ENCODE peak calls at places on chromosome X, in nine cellular contexts. K is aorta, A is lower lobe of right lung, E is mammary epithelial cell, P is GM23248, S is colonic mucosa, D is psoas muscle, F is SK-N-SH, R is fibroblast of lung. O is an unnamed sample.

GRCh38 chrX:103367502-103367901 is 8.8 kb upstream of the BEX3 start:
- DNase-seq in F (no peak), R (peak), K (no peak), E (peak), D (no peak), A (no peak), S (no peak), P (peak), O (no peak)

GRCh38 chrX:630922-631496 is 418 bp downstream of the SHOX start:
- DNase-seq in D (no peak), F (no peak), P (no peak), K (peak), R (no peak), A (no peak), E (no peak), S (no peak), O (no peak)

GRCh38 chrX:120761810-120762209 is 113.9 kb downstream of the CT47B1 start:
- DNase-seq in K (no peak), A (no peak), P (peak), R (peak), S (no peak), D (no peak), E (no peak), F (no peak), O (no peak)

GRCh38 chrX:114272096-114272686 is 311.7 kb upstream of the HTR2C start:
- DNase-seq in P (no peak), R (no peak), K (no peak), E (no peak), A (no peak), D (no peak), F (no peak), S (no peak), O (no peak)

GRCh38 chrX:151793886-151794285 is 59.3 kb downstream of the CNGA2 start:
- DNase-seq in A (no peak), E (no peak), F (no peak), P (no peak), K (no peak), R (no peak), D (no peak), S (no peak), O (no peak)

GRCh38 chrX:147738260-147738659 is 173.5 kb upstream of the FMR1 start:
- DNase-seq in K (no peak), E (no peak), D (no peak), R (no peak), F (no peak), A (no peak), S (no peak), P (no peak), O (no peak)

GRCh38 chrX:1239681-1240142 is 27.3 kb upstream of the CRLF2 start:
- DNase-seq in S (peak), R (no peak), A (peak), F (no peak), E (no peak), K (peak), D (peak), P (no peak), O (peak)

GRCh38 chrX:53048169-53049126 is at the start of gene GPR173:
- DNase-seq in A (peak), E (no peak), S (peak), P (peak), F (peak), K (peak), D (peak), R (peak), O (peak)

GRCh38 chrX:23901065-23901464 is 6.7 kb downstream of the APOO start:
- DNase-seq in S (no peak), E (peak), K (no peak), R (peak), A (no peak), P (peak), D (no peak), F (no peak), O (no peak)

GRCh38 chrX:42704454-42704853 is 73.5 kb downstream of the PPP1R2C start:
- DNase-seq in F (no peak), K (no peak), E (no peak), P (peak), A (no peak), D (no peak), R (peak), S (no peak), O (no peak)

GRCh38 chrX:110413727-110414124 is 55.1 kb downstream of the RTL9 start:
- DNase-seq in D (no peak), K (no peak), F (no peak), P (no peak), R (no peak), E (no peak), S (no peak), A (no peak), O (no peak)

GRCh38 chrX:94758130-94758529 is 1084.1 kb downstream of the FAM133A start:
- DNase-seq in D (no peak), P (no peak), S (no peak), E (no peak), K (no peak), F (no peak), R (no peak), A (no peak), O (no peak)

GRCh38 chrX:100449696-100450606 is 39.9 kb upstream of the PCDH19 start:
- DNase-seq in D (peak), P (no peak), S (peak), K (no peak), R (no peak), F (no peak), E (no peak), A (no peak), O (no peak)

GRCh38 chrX:23292979-23293651 is 41.5 kb upstream of the PTCHD1 start:
- DNase-seq in F (no peak), A (no peak), S (no peak), R (peak), E (no peak), D (peak), P (no peak), K (peak), O (no peak)

GRCh38 chrX:31838617-31839016 is 766.8 kb upstream of the FTHL17 start:
- DNase-seq in P (no peak), K (no peak), S (no peak), R (no peak), A (no peak), E (no peak), F (no peak), D (no peak), O (no peak)

GRCh38 chrX:153746359-153746758 is 17.7 kb upstream of the PLXNB3 start:
- DNase-seq in D (no peak), A (no peak), K (no peak), R (no peak), F (no peak), S (no peak), E (no peak), P (no peak), O (no peak)

GRCh38 chrX:150329888-150330287 is 33.2 kb upstream of the MAMLD1 start:
- DNase-seq in D (no peak), A (no peak), K (no peak), E (no peak), S (no peak), P (no peak), F (no peak), R (no peak), O (no peak)

GRCh38 chrX:102765217-102765616 is 44.7 kb downstream of the GPRASP3 start:
- DNase-seq in S (no peak), K (no peak), R (peak), D (peak), E (peak), F (no peak), P (peak), A (no peak), O (no peak)

GRCh38 chrX:3286196-3286920 is 60.1 kb downstream of the MXRA5 start:
- DNase-seq in P (peak), F (no peak), D (no peak), S (no peak), K (no peak), A (no peak), E (peak), R (peak), O (no peak)

GRCh38 chrX:68114573-68115199 is 318.6 kb downstream of the OPHN1 start:
- DNase-seq in A (no peak), R (peak), S (peak), E (peak), D (no peak), P (peak), K (no peak), F (no peak), O (no peak)

GRCh38 chrX:107826286-107827136 is 845 bp downstream of the MID2 start:
- DNase-seq in S (peak), F (peak), R (peak), E (peak), D (peak), A (peak), K (peak), P (peak), O (peak)

GRCh38 chrX:13647709-13648212 is 5.2 kb upstream of the TCEANC start:
- DNase-seq in R (peak), S (peak), F (no peak), P (no peak), K (no peak), E (no peak), A (peak), D (peak), O (no peak)

GRCh38 chrX:39982927-39983326 is 114.8 kb downstream of the BCOR start:
- DNase-seq in P (no peak), K (no peak), F (no peak), S (no peak), E (no peak), R (no peak), A (peak), D (no peak), O (no peak)

GRCh38 chrX:39564751-39565150 is 533.0 kb downstream of the BCOR start:
- DNase-seq in P (no peak), S (no peak), D (no peak), A (no peak), R (no peak), K (no peak), F (no peak), E (no peak), O (no peak)

GRCh38 chrX:113512700-113513395 is 672.2 kb upstream of the AMOT start:
- DNase-seq in P (peak), R (peak), D (no peak), E (peak), K (no peak), A (no peak), S (no peak), F (no peak), O (no peak)

GRCh38 chrX:139058831-139059495 is 347.4 kb upstream of the FGF13 start:
- DNase-seq in P (peak), R (no peak), F (no peak), K (no peak), S (no peak), E (peak), D (no peak), A (no peak), O (no peak)

DNA sequence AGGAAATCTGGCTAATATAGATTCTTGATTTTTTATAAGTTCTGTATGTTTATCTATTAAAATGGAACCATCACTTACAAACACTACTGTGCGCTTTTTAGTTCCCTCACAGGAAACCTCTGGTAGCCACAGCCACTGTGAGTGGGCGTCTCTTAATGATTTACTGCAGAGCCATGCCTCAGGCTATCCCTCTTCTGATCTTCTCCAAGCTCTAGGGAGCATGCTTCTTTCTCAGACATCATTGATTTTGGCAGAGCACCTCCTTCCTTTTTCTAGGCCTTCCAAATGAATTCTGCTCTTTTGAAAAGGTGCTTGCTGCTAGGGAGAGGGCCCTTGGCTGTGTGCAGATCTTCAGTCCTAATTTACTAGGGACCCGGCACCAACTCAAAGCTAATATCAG is 61.1 kb upstream of the STS start:
- DNase-seq in F (no peak), A (no peak), D (no peak), K (no peak), S (no peak), E (no peak), R (no peak), P (peak), O (no peak)
- H3K27ac ChIP-seq in F (no peak), A (no peak), D (no peak), K (no peak), S (no peak), E (no peak), R (no peak), P (no peak), O (no peak)

GRCh38 chrX:66015152-66015827 is 24.6 kb downstream of the VSIG4 start:
- DNase-seq in E (no peak), A (peak), R (no peak), S (no peak), P (no peak), K (no peak), F (no peak), D (no peak), O (no peak)

GRCh38 chrX:66017659-66018170 is 22.2 kb downstream of the VSIG4 start:
- DNase-seq in P (no peak), A (no peak), D (no peak), S (peak), R (no peak), F (no peak), E (no peak), K (no peak), O (no peak)

GRCh38 chrX:66015906-66016689 is 23.8 kb downstream of the VSIG4 start:
- DNase-seq in A (no peak), K (no peak), D (no peak), F (no peak), R (no peak), P (no peak), E (no peak), S (no peak), O (no peak)

GRCh38 chrX:66018585-66019309 is 21.1 kb downstream of the VSIG4 start:
- DNase-seq in P (no peak), A (no peak), D (no peak), E (no peak), F (no peak), S (no peak), K (no peak), R (no peak), O (no peak)

GRCh38 chrX:66016905-66017658 is 22.8 kb downstream of the VSIG4 start:
- DNase-seq in A (no peak), D (no peak), P (no peak), R (no peak), K (no peak), E (no peak), F (no peak), S (no peak), O (no peak)
- H3K27ac ChIP-seq in A (peak), D (no peak), P (no peak), R (no peak), K (no peak), E (no peak), F (no peak), S (peak), O (peak)

GRCh38 chrX:55161581-55161980 is 58.6 kb upstream of the PAGE5 start:
- DNase-seq in D (no peak), E (peak), F (no peak), P (peak), K (no peak), R (peak), A (no peak), S (no peak), O (no peak)

GRCh38 chrX:55163171-55163570 is 57.0 kb upstream of the PAGE5 start:
- DNase-seq in F (no peak), E (no peak), A (no peak), P (no peak), R (no peak), K (no peak), D (no peak), S (no peak), O (no peak)

GRCh38 chrX:55160685-55161552 is 59.2 kb upstream of the PAGE5 start:
- DNase-seq in F (peak), S (peak), D (peak), A (peak), P (peak), E (peak), K (peak), R (peak), O (peak)

GRCh38 chrX:55159556-55159955 is 60.6 kb upstream of the PAGE5 start:
- DNase-seq in K (no peak), F (no peak), D (no peak), E (no peak), R (no peak), P (no peak), A (no peak), S (no peak), O (no peak)
- H3K27ac ChIP-seq in K (no peak), F (no peak), D (no peak), E (no peak), R (no peak), P (no peak), A (peak), S (no peak), O (no peak)

DNA sequence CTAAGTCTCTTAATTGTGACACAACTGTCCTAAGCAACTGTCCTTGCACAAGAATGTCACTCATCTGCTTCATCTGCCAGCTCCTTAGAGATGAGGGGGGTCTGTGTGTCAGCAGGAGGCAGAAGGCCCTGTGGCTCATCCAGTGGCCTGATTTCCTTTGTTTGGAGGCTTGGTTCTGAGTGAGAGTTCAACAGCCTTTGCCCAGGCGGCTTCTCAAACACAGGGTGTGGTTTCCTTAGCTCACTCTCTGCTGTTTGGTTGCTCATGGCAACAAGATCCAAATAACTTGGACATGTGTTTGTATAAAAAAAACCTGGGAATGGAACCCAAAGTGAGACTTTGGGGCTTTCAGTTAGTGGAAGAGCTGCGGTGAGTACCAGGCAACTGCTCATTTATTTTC is 46.6 kb downstream of the MAP7D3 start:
- DNase-seq in R (peak), P (peak), K (no peak), D (peak), F (no peak), E (peak), S (peak), A (peak), O (no peak)
- H3K27ac ChIP-seq in R (peak), P (peak), K (peak), D (peak), F (no peak), E (no peak), S (no peak), A (peak), O (no peak)

GRCh38 chrX:148872881-148873280 is 372.5 kb downstream of the AFF2 start:
- DNase-seq in F (no peak), S (no peak), R (no peak), P (no peak), D (no peak), K (no peak), A (no peak), E (no peak), O (no peak)

GRCh38 chrX:148874621-148875020 is 374.2 kb downstream of the AFF2 start:
- DNase-seq in A (no peak), P (peak), K (no peak), S (no peak), R (peak), F (no peak), E (no peak), D (no peak), O (no peak)

GRCh38 chrX:148867596-148867995 is 367.2 kb downstream of the AFF2 start:
- DNase-seq in A (no peak), R (no peak), S (no peak), D (no peak), F (no peak), P (no peak), K (no peak), E (peak), O (no peak)

GRCh38 chrX:148872153-148872540 is 371.7 kb downstream of the AFF2 start:
- DNase-seq in K (no peak), F (no peak), P (peak), D (no peak), E (no peak), A (no peak), R (peak), S (no peak), O (no peak)

GRCh38 chrX:148871422-148872152 is 371.2 kb downstream of the AFF2 start:
- DNase-seq in E (peak), P (peak), S (no peak), A (no peak), R (peak), K (no peak), F (no peak), D (no peak), O (no peak)
- H3K27ac ChIP-seq in E (peak), P (peak), S (no peak), A (no peak), R (no peak), K (no peak), F (no peak), D (no peak), O (no peak)

O was measured in caudate nucleus.